ENCODE peak calls at places on chromosomes 12 and 14, in four cellular contexts. C is Peyer's patch, W is spleen, Y is DND-41. D is an unnamed sample. For H3K4me1, the result is how much of the 10 kb centered on the place peaks cover.

GRCh38 chr12:125772403-125772802 is 707.2 kb downstream of the AACS start:
- DNase-seq in Y (no peak), C (no peak), W (no peak), D (no peak)

GRCh38 chr14:89748004-89748403 is 206.5 kb downstream of the EFCAB11 start:
- DNase-seq in C (no peak), W (no peak), Y (no peak), D (no peak)

GRCh38 chr12:81216739-81217138 is 138.9 kb downstream of the ACSS3 start:
- DNase-seq in C (no peak), W (no peak), Y (no peak), D (no peak)

GRCh38 chr12:52249041-52249461 is 16.0 kb downstream of the KRT7 start:
- DNase-seq in Y (no peak), W (no peak), C (no peak), D (no peak)

GRCh38 chr14:36767603-36768281 is 106.1 kb downstream of the PAX9 start:
- DNase-seq in C (no peak), W (no peak), Y (no peak), D (no peak)

GRCh38 chr12:121060149-121061001 is 21.3 kb upstream of the OASL start:
- DNase-seq in Y (peak), C (peak), W (peak), D (peak)

GRCh38 chr12:53064613-53065415 is 14.4 kb downstream of the SPRYD3 start:
- DNase-seq in C (no peak), W (no peak), Y (no peak), D (no peak)

GRCh38 chr12:85424581-85425348 is 144.7 kb downstream of the ALX1 start:
- DNase-seq in W (no peak), Y (peak), C (no peak), D (no peak)

GRCh38 chr14:38210168-38210567 is 2.5 kb downstream of the SSTR1 start:
- DNase-seq in Y (no peak), C (no peak), W (no peak), D (no peak)

GRCh38 chr12:17304503-17305347 is 698.8 kb upstream of the LMO3 start:
- DNase-seq in Y (no peak), W (no peak), C (no peak), D (no peak)

GRCh38 chr14:73207615-73208014 is 29.7 kb upstream of the PAPLN start:
- DNase-seq in C (no peak), W (no peak), Y (no peak), D (no peak)

GRCh38 chr14:73209943-73210342 is 27.4 kb upstream of the PAPLN start:
- DNase-seq in C (no peak), W (no peak), Y (no peak), D (no peak)

GRCh38 chr14:73208390-73208789 is 28.9 kb upstream of the PAPLN start:
- DNase-seq in W (no peak), Y (peak), C (no peak), D (no peak)

GRCh38 chr14:73211251-73211650 is 26.1 kb upstream of the PAPLN start:
- DNase-seq in Y (no peak), C (no peak), W (no peak), D (no peak)

GRCh38 chr14:73208846-73209245 is 28.5 kb upstream of the PAPLN start:
- DNase-seq in C (no peak), W (no peak), Y (no peak), D (no peak)
- H3K27ac ChIP-seq in C (no peak), W (no peak), Y (no peak), D (no peak)

DNA sequence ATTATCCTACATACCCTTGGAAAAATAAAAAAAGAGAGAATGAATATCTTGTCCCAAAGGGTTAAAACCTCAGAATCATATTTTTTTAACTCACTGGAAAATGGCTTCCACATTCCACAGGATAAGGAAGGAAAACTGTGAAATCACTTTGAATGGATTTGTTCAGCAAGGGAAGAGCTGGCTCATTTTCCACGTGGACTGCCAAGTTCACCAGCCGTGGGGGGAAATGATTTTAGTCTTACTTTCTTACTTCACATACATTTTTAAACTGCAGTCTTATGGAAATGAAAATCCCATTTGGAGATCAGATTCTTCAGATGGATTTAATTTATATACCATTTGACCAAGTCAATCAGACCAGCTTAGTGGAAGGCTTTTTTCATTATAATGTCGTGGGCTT is 29.9 kb upstream of the AEBP2 start:
- DNase-seq in C (no peak), Y (no peak), W (no peak), D (no peak)
- H3K4me3 ChIP-seq in C (no peak), Y (no peak), W (no peak), D (no peak)

GRCh38 chr12:46370792-46371717 is 1.5 kb downstream of the SLC38A2 start:
- DNase-seq in C (peak), Y (peak), W (peak), D (peak)

GRCh38 chr12:46371718-46372130 is 849 bp downstream of the SLC38A2 start:
- DNase-seq in W (peak), Y (peak), C (peak), D (no peak)

GRCh38 chr12:46373303-46374182 is 970 bp upstream of the SLC38A2 start:
- DNase-seq in C (peak), Y (peak), W (peak), D (peak)

GRCh38 chr12:46372852-46373302 is 304 bp upstream of the SLC38A2 start:
- DNase-seq in Y (no peak), C (no peak), W (no peak), D (no peak)

DNA sequence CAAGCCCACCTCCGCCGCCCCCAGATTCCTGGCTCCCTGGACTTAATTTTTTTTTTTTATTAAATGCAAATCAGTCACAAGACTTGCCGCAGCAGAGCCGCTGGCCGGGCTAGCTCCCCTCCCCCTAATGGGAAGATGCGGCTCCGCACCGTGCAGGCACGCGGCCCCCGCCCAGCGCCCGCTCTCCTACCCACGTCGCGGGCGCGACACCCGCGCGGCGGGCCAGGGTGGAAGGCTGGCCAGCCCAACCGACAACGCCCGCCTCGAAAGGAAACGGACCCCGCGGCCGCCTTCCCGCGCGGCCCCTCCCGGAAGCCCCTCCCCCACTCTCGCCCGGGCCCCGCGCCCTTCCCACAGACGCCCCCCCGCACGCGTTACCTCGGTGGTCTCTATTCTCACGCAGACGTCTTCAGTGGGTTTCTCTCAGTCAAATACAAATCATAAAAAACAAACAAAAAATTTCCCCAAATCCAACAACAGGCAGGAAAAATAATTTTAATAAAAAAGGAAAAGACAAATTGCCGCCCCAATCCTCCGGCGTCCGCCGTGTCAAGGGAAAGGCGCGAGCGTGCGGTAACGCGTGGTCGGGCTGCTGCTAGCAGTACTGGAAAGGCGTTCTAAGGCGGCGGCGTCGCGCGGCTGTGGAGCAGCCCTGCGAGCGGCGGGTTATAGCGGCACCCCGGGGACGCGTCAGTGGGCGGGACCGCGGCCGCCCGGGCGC is at the start of gene SLC38A2:
- DNase-seq in W (peak), C (peak), Y (peak), D (peak)
- H3K4me1 ChIP-seq in W (under half), C (under half), Y (half or more), D (under half)

GRCh38 chr14:79580908-79581307 is 630.4 kb downstream of the DIO2 start:
- DNase-seq in W (no peak), Y (no peak), C (no peak), D (no peak)

GRCh38 chr14:79584679-79585078 is 626.6 kb downstream of the DIO2 start:
- DNase-seq in Y (no peak), C (no peak), W (no peak), D (no peak)

GRCh38 chr14:79580414-79580813 is 630.9 kb downstream of the DIO2 start:
- DNase-seq in W (no peak), C (no peak), Y (no peak), D (no peak)

GRCh38 chr14:79583738-79584405 is 627.4 kb downstream of the DIO2 start:
- DNase-seq in C (no peak), Y (no peak), W (no peak), D (no peak)

DNA sequence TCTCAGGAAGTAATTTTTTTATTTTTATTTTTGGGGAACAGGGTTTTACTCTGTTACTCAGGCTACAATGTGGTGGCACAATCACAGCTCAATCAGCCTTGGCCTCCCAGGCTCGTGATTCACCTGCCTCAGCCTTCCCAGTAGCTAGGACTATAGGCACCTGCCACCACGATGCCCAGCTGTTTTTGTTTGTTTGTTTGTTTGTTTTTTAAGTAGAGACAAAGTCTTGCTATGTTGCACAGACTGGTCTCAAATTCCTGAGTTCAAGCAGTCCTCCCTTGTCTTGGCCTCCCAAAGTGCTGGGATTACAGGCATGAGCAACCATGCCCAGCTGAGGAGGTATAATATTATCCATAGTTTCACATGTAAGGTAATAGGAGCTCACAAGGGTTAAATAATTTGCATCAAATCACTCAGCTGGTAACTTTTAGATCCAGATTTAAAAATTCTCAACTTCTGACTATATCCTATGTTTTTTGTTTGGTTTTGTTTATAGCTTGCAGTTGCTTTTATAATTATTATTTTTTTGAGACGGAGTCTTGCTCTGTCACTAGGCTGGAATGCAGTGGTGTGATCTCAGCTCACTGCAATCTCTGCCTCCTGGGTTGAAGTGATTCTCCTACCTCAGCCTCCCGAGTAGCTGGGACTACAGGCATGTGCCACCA is 629.3 kb downstream of the DIO2 start:
- DNase-seq in W (no peak), Y (no peak), C (no peak), D (no peak)
- H3K27ac ChIP-seq in W (no peak), Y (no peak), C (no peak), D (no peak)

GRCh38 chr12:108701779-108702435 is 29.4 kb downstream of the CORO1C start:
- DNase-seq in W (no peak), Y (no peak), C (no peak), D (no peak)
- H3K4me3 ChIP-seq in W (no peak), Y (no peak), C (no peak), D (no peak)

DNA sequence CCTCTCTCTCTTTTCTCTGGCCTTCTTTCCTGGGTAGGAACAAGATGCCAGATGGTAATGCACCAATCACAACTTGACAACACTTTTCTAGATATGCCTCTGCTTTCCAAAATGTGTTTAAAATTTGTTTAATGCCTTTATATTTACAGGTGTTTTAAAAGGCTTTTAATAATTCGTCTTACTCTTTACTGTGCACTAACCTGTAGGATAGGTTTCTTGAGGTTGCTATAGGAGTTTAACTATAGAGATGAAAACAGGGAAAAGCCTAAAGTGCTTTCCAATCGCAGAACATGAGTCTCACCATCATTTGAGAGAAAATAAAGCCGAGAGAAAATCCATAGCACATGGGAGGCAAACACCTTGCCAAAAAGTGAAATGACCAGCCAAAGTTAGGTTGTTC is 74.1 kb downstream of the TMTC1 start:
- DNase-seq in Y (no peak), W (no peak), C (no peak), D (no peak)
- H3K4me1 ChIP-seq in Y (under half), W (under half), C (under half), D (under half)

DNA sequence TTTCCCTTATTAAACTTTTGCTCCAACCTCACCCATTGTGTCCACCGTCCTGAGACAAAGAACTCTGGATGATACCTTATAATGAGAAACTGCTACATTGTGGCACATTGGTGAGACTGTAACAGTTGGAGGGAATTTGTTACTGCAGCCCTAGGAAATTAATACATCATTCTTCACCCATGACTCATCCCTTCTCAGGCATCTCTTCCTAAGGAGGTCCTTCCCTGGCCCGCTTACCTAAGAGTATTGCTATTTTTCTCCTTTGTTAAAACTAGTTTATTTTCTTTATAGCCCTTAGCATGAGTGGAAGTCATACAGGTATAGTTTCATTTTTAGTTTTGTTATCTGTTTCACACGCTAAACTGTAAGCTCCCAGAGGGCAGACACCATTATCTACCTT is 87.1 kb downstream of the TMEM260 start:
- DNase-seq in C (no peak), Y (no peak), W (no peak), D (no peak)
- H3K27ac ChIP-seq in C (no peak), Y (no peak), W (no peak), D (no peak)

DNA sequence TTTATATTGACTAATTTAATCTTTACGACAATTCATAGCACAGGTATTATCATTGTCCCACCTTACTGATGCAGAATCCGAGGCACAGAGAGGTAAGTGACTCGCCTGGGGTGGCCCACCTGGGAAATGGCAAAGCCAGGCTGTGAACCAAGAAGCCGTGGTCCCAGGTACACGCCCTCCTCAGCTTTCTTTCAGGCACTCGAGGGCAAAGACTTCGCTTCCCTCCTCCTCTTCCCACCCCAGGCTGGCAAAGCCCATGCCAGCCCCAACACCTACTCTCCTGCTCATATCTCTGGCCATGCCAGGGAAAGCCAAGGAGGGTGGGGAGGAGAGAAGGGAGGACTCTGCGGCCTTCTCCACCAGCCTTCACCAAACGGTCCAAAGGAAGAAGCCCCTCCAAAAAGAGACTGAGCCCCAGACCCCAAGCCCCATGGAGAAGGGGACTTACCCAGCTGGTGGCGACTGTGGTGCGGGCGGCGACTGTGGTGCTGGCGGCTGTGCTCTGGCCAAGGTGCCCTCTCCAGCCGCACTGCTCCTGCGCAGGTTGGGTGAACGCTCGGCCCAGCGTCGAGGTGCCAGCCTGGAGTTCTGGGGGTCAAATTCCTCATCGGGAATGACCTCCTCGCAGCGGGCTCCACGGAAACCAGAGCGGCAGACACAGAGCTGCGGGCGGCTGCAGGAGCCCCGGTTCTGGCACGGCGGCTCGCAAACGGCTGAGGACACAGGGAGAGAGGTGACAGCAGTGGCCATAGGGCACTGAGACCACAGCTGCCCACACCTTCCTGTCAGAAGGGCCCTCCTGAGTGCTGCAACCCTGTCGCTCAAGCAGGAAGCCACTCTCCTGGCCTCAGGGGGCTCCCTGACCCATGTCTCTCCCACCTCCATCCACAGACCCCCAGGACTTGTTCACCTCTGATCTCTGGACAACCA is 26.4 kb downstream of the LTBP2 start:
- DNase-seq in C (no peak), W (peak), Y (no peak), D (no peak)
- H3K4me3 ChIP-seq in C (no peak), W (no peak), Y (no peak), D (no peak)

GRCh38 chr12:107353312-107353711 is 260.0 kb upstream of the CRY1 start:
- DNase-seq in W (no peak), Y (no peak), C (no peak), D (no peak)

GRCh38 chr12:107356266-107356936 is 263.1 kb upstream of the CRY1 start:
- DNase-seq in C (no peak), W (no peak), Y (no peak), D (no peak)

GRCh38 chr12:107355004-107355565 is 261.7 kb upstream of the CRY1 start:
- DNase-seq in C (no peak), W (no peak), Y (no peak), D (no peak)

GRCh38 chr12:107356937-107357295 is 263.6 kb upstream of the CRY1 start:
- DNase-seq in C (no peak), W (no peak), Y (no peak), D (no peak)

GRCh38 chr12:107355612-107356011 is 262.3 kb upstream of the CRY1 start:
- DNase-seq in C (no peak), Y (no peak), W (no peak), D (no peak)
- H3K4me1 ChIP-seq in C (under half), Y (under half), W (under half), D (under half)

DNA sequence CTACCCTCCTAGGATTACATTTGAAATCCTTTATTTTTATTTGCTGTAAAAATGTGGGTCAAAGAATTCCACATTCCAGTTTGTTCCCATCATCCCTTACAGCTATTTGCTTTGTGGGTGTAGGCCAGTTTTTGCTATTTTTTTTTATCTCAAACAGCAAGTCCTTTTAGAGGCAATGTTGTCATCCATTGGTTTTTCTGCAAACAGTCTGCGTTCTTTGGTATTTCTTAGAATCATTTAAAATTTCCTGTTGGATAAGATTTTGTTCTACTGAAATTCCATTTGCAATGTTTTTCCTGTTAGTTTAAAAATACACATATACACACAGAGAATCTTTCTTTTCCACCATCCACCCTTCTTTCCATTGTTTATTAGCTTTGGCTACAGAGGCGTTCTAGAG is 53.3 kb upstream of the STK38L start:
- DNase-seq in W (no peak), Y (no peak), C (no peak), D (no peak)
- H3K27ac ChIP-seq in W (no peak), Y (no peak), C (no peak), D (no peak)